ENCODE peak calls at places on chromosomes 3 and 15, in six cellular contexts. One of them, this sample, is unnamed.

GRCh38 chr15:42141795-42142667 is 14.4 kb downstream of the PLA2G4F start:
- DNase-seq in H9: peak
- DNase-seq in IMR-90: no peak
- DNase-seq in H1: no peak
- DNase-seq in mesenchymal stem cell: no peak
- DNase-seq in trophoblast cell: no peak
- DNase-seq in this sample: no peak

GRCh38 chr15:82044373-82045178 is 1.2 kb downstream of the MEX3B start:
- DNase-seq in H9: peak
- DNase-seq in IMR-90: peak
- DNase-seq in H1: peak
- DNase-seq in mesenchymal stem cell: peak
- DNase-seq in trophoblast cell: no peak
- DNase-seq in this sample: peak

GRCh38 chr15:51189579-51190397 is 95.1 kb upstream of the TNFAIP8L3 start:
- DNase-seq in H9: no peak
- DNase-seq in IMR-90: no peak
- DNase-seq in H1: no peak
- DNase-seq in mesenchymal stem cell: no peak
- DNase-seq in trophoblast cell: no peak
- DNase-seq in this sample: no peak

GRCh38 chr3:123655400-123655799 is 70.5 kb upstream of the HACD2 start:
- DNase-seq in H9: no peak
- DNase-seq in IMR-90: no peak
- DNase-seq in H1: no peak
- DNase-seq in mesenchymal stem cell: no peak
- DNase-seq in trophoblast cell: no peak
- DNase-seq in this sample: no peak

GRCh38 chr3:169771651-169772529 is 1.3 kb upstream of the MYNN start:
- DNase-seq in H9: peak
- DNase-seq in IMR-90: peak
- DNase-seq in H1: peak
- DNase-seq in mesenchymal stem cell: peak
- DNase-seq in trophoblast cell: peak
- DNase-seq in this sample: peak

GRCh38 chr3:122390665-122391064 is 6.7 kb downstream of the FAM162A start:
- DNase-seq in H9: no peak
- DNase-seq in IMR-90: peak
- DNase-seq in H1: no peak
- DNase-seq in mesenchymal stem cell: no peak
- DNase-seq in trophoblast cell: no peak
- DNase-seq in this sample: no peak

GRCh38 chr3:27607370-27607769 is 114.8 kb downstream of the EOMES start:
- DNase-seq in H9: no peak
- DNase-seq in IMR-90: no peak
- DNase-seq in H1: no peak
- DNase-seq in mesenchymal stem cell: no peak
- DNase-seq in trophoblast cell: no peak
- DNase-seq in this sample: no peak

GRCh38 chr3:52204337-52205073 is 6.5 kb downstream of the ALAS1 start:
- DNase-seq in H9: no peak
- DNase-seq in IMR-90: peak
- DNase-seq in H1: no peak
- DNase-seq in mesenchymal stem cell: no peak
- DNase-seq in trophoblast cell: no peak
- DNase-seq in this sample: no peak

GRCh38 chr15:49530106-49530505 is 90.5 kb downstream of the FAM227B start:
- DNase-seq in H9: no peak
- DNase-seq in IMR-90: peak
- DNase-seq in H1: no peak
- DNase-seq in mesenchymal stem cell: peak
- DNase-seq in trophoblast cell: no peak
- DNase-seq in this sample: no peak

GRCh38 chr3:141360888-141361598 is 7.3 kb upstream of the ZBTB38 start:
- DNase-seq in H9: no peak
- DNase-seq in IMR-90: peak
- DNase-seq in H1: no peak
- DNase-seq in mesenchymal stem cell: peak
- DNase-seq in trophoblast cell: peak
- DNase-seq in this sample: peak
- H3K4ac ChIP-seq in H9: no peak
- H3K4ac ChIP-seq in IMR-90: peak
- H3K4ac ChIP-seq in H1: no peak
- H3K4ac ChIP-seq in mesenchymal stem cell: peak
- H3K4ac ChIP-seq in trophoblast cell: no peak
- H3K4ac ChIP-seq in this sample: no peak

DNA sequence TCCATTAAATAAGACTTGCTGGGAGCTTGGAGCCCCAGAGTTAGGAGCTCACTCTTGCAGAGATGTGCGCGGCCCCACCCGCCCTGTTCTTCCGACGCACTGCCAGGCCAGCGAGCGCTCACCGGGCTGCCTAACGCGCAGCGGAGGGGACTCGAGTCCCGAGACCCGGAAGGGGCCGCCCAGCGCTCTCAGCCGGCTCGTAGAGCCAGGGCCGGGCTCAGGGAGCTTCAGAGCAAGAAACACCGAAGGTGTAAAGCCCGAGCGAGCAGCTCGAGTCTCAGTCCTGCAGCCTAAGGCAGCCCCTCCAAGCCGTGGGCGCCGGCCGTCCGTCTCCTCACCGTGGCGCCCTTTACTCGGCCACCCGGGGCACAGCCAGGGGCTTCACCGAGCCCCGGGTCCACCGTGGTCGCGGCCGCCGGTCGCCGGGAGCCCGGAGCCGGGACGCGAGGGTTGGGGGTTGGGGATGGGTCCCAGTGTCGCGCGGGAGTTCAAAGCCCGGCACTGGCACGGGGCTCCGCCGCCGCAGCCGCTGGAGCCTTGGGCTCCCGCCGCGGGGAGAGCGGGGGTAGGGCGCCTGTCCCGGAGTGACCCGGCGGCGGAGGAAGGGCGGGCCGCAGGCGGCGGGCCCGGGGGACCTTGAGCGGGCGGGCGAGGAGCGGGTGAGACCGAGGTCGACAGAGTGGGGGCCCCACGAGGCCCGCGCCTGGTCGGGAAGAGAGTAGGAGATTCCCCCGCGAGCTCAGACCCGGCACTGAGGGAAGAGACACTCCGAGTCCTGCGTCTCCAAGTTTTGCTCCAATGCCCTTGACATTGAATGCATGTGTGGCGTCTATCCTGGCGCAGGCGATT is 26.9 kb upstream of the THRB start:
- DNase-seq in H9: peak
- DNase-seq in IMR-90: no peak
- DNase-seq in H1: peak
- DNase-seq in mesenchymal stem cell: peak
- DNase-seq in trophoblast cell: peak
- DNase-seq in this sample: peak
- H3K9ac ChIP-seq in H9: peak
- H3K9ac ChIP-seq in IMR-90: no peak
- H3K9ac ChIP-seq in H1: no peak
- H3K9ac ChIP-seq in mesenchymal stem cell: peak
- H3K9ac ChIP-seq in trophoblast cell: peak
- H3K9ac ChIP-seq in this sample: peak

GRCh38 chr15:99606646-99607045 is 40.9 kb downstream of the MEF2A start:
- DNase-seq in H9: no peak
- DNase-seq in IMR-90: no peak
- DNase-seq in H1: no peak
- DNase-seq in mesenchymal stem cell: no peak
- DNase-seq in trophoblast cell: no peak
- DNase-seq in this sample: no peak
- H2AFZ ChIP-seq in H9: no peak
- H2AFZ ChIP-seq in IMR-90: no peak
- H2AFZ ChIP-seq in H1: no peak
- H2AFZ ChIP-seq in mesenchymal stem cell: no peak
- H2AFZ ChIP-seq in trophoblast cell: no peak
- H2AFZ ChIP-seq in this sample: no peak

DNA sequence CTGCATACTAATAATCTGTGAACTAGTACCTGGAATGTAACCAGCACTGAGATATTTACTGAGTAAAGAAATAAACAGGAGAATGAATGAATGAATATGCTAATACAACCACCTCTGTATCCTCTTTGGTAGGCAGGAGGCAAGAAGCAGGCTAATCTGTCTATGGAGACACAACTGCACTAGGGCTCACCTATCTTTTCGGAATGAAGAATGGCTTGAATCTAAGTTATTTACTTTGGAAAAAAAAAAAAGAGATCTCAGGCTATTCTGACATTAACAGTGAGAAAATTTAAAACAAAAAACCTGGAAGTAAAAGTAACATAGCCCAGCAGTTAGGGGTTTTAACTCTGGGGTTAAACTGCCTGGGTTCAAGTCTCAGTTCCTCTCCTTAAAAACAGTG is 174.2 kb downstream of the FOXP1 start:
- DNase-seq in H9: no peak
- DNase-seq in IMR-90: no peak
- DNase-seq in H1: no peak
- DNase-seq in mesenchymal stem cell: no peak
- DNase-seq in trophoblast cell: no peak
- DNase-seq in this sample: no peak
- H3K4ac ChIP-seq in H9: no peak
- H3K4ac ChIP-seq in IMR-90: no peak
- H3K4ac ChIP-seq in H1: no peak
- H3K4ac ChIP-seq in mesenchymal stem cell: no peak
- H3K4ac ChIP-seq in trophoblast cell: no peak
- H3K4ac ChIP-seq in this sample: no peak

GRCh38 chr3:30688776-30689175 is 82.4 kb downstream of the TGFBR2 start:
- DNase-seq in H9: no peak
- DNase-seq in IMR-90: peak
- DNase-seq in H1: no peak
- DNase-seq in mesenchymal stem cell: peak
- DNase-seq in trophoblast cell: no peak
- DNase-seq in this sample: no peak
- H3K9ac ChIP-seq in H9: no peak
- H3K9ac ChIP-seq in IMR-90: no peak
- H3K9ac ChIP-seq in H1: no peak
- H3K9ac ChIP-seq in mesenchymal stem cell: peak
- H3K9ac ChIP-seq in trophoblast cell: no peak
- H3K9ac ChIP-seq in this sample: no peak

This sample was measured in neuronal stem cell.